ENCODE peak calls at places on chromosomes 12 and 14, in five cellular contexts. One of them, this sample, is unnamed.

GRCh38 chr12:6322352-6322751 is 11.9 kb downstream of the PLEKHG6 start:
- DNase-seq in spleen: no peak
- DNase-seq in stomach: no peak
- DNase-seq in vagina: no peak
- DNase-seq in HCT116: no peak
- DNase-seq in this sample: no peak

GRCh38 chr12:47808049-47808448 is 11.7 kb downstream of the HDAC7 start:
- DNase-seq in HCT116: no peak
- DNase-seq in stomach: no peak
- DNase-seq in vagina: no peak
- DNase-seq in spleen: peak; percentile 94
- DNase-seq in this sample: no peak

GRCh38 chr14:88411039-88411438 is 25.6 kb downstream of the SPATA7 start:
- DNase-seq in HCT116: no peak
- DNase-seq in spleen: no peak
- DNase-seq in vagina: no peak
- DNase-seq in stomach: no peak
- DNase-seq in this sample: no peak

GRCh38 chr14:63045612-63046320 is 508 bp upstream of the KCNH5 start:
- DNase-seq in stomach: no peak
- DNase-seq in spleen: no peak
- DNase-seq in vagina: no peak
- DNase-seq in HCT116: no peak
- DNase-seq in this sample: no peak

GRCh38 chr14:100252684-100253083 is 13.7 kb downstream of the YY1 start:
- DNase-seq in HCT116: no peak
- DNase-seq in stomach: no peak
- DNase-seq in spleen: no peak
- DNase-seq in vagina: no peak
- DNase-seq in this sample: no peak

GRCh38 chr12:112170376-112170775 is 45.0 kb downstream of the TRAFD1 start:
- DNase-seq in HCT116: no peak
- DNase-seq in stomach: no peak
- DNase-seq in spleen: peak; percentile 75
- DNase-seq in vagina: no peak
- DNase-seq in this sample: no peak

GRCh38 chr12:98275131-98275475 is 240.3 kb upstream of the TMPO start:
- DNase-seq in vagina: no peak
- DNase-seq in HCT116: no peak
- DNase-seq in stomach: no peak
- DNase-seq in spleen: no peak
- DNase-seq in this sample: no peak

GRCh38 chr12:132218915-132219314 is 74.7 kb downstream of the NOC4L start:
- DNase-seq in spleen: no peak
- DNase-seq in vagina: no peak
- DNase-seq in stomach: no peak
- DNase-seq in HCT116: peak; percentile 52
- DNase-seq in this sample: no peak

GRCh38 chr12:93292731-93293566 is 84.8 kb upstream of the NUDT4 start:
- DNase-seq in stomach: no peak
- DNase-seq in HCT116: no peak
- DNase-seq in vagina: no peak
- DNase-seq in spleen: no peak
- DNase-seq in this sample: no peak

GRCh38 chr12:124480469-124481256 is 86.7 kb downstream of the NCOR2 start:
- DNase-seq in vagina: no peak
- DNase-seq in spleen: peak; percentile 83
- DNase-seq in stomach: peak; percentile 69
- DNase-seq in HCT116: no peak
- DNase-seq in this sample: no peak

GRCh38 chr12:64530566-64530965 is 78.6 kb downstream of the TBK1 start:
- DNase-seq in spleen: no peak
- DNase-seq in vagina: no peak
- DNase-seq in stomach: no peak
- DNase-seq in HCT116: no peak
- DNase-seq in this sample: no peak

GRCh38 chr14:95445676-95446075 is 70.8 kb downstream of the SYNE3 start:
- DNase-seq in stomach: no peak
- DNase-seq in HCT116: no peak
- DNase-seq in spleen: no peak
- DNase-seq in vagina: no peak
- DNase-seq in this sample: no peak

GRCh38 chr12:118103231-118103600 is 595 bp downstream of the VSIG10 start:
- DNase-seq in vagina: no peak
- DNase-seq in HCT116: no peak
- DNase-seq in spleen: no peak
- DNase-seq in stomach: no peak
- DNase-seq in this sample: no peak

GRCh38 chr12:4116251-4117111 is 157.1 kb upstream of the CCND2 start:
- DNase-seq in vagina: no peak
- DNase-seq in HCT116: no peak
- DNase-seq in spleen: no peak
- DNase-seq in stomach: no peak
- DNase-seq in this sample: no peak

GRCh38 chr12:98635657-98636323 is 8.8 kb downstream of the IKBIP start:
- DNase-seq in stomach: no peak
- DNase-seq in spleen: no peak
- DNase-seq in vagina: no peak
- DNase-seq in HCT116: peak; percentile 39
- DNase-seq in this sample: no peak

GRCh38 chr14:102525213-102526143 is 15.9 kb upstream of the ANKRD9 start:
- DNase-seq in vagina: no peak
- DNase-seq in stomach: no peak
- DNase-seq in spleen: no peak
- DNase-seq in HCT116: peak; percentile 39
- DNase-seq in this sample: no peak

GRCh38 chr14:101601603-101602465 is 40.5 kb downstream of the DIO3 start:
- DNase-seq in spleen: peak; percentile 63
- DNase-seq in vagina: peak; percentile 94
- DNase-seq in stomach: peak; percentile 24
- DNase-seq in HCT116: no peak
- DNase-seq in this sample: no peak

GRCh38 chr14:37262649-37263048 is 64.9 kb downstream of the MIPOL1 start:
- DNase-seq in vagina: no peak
- DNase-seq in HCT116: no peak
- DNase-seq in spleen: no peak
- DNase-seq in stomach: no peak
- DNase-seq in this sample: no peak

GRCh38 chr12:105212431-105212830 is 23.5 kb downstream of the APPL2 start:
- DNase-seq in vagina: no peak
- DNase-seq in HCT116: no peak
- DNase-seq in spleen: no peak
- DNase-seq in stomach: no peak
- DNase-seq in this sample: no peak

GRCh38 chr12:2054091-2055018 is 1.6 kb downstream of the CACNA1C start:
- DNase-seq in stomach: no peak
- DNase-seq in spleen: no peak
- DNase-seq in HCT116: no peak
- DNase-seq in vagina: no peak
- DNase-seq in this sample: peak; percentile 31

GRCh38 chr12:92784795-92785562 is 82.2 kb downstream of the PLEKHG7 start:
- DNase-seq in spleen: no peak
- DNase-seq in stomach: no peak
- DNase-seq in HCT116: peak; percentile 72
- DNase-seq in vagina: no peak
- DNase-seq in this sample: peak; percentile 22

GRCh38 chr12:118052324-118053070 is 8.5 kb downstream of the WSB2 start:
- DNase-seq in stomach: peak; percentile 81
- DNase-seq in spleen: peak; percentile 75
- DNase-seq in vagina: no peak
- DNase-seq in HCT116: peak; percentile 97
- DNase-seq in this sample: peak; percentile 76

GRCh38 chr12:64720884-64721283 is 38.3 kb downstream of the GNS start:
- DNase-seq in HCT116: no peak
- DNase-seq in spleen: no peak
- DNase-seq in vagina: no peak
- DNase-seq in stomach: no peak
- DNase-seq in this sample: no peak

DNA sequence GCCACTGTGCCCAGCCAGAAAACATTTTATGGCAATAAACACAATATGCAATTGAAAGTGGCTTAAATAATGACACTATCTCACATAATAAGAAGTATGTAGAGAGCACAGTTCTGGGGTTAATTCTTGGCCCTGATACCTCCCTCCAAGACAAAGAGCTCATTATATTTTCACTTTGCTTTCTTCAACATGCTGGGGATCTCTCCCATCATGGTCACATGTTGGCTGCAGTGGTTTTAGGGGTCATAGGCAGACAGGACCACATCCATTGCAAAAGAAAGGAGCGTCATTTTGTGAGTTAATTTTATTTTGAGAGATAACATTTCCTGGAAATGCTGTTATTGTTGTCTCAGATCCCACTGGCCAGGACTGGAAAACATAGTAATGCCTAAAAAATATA is 8.3 kb upstream of the SLC38A2 start:
- DNase-seq in vagina: no peak
- DNase-seq in spleen: no peak
- DNase-seq in stomach: no peak
- DNase-seq in HCT116: no peak
- DNase-seq in this sample: no peak
- TF ChIP-seq CTCF in vagina: no peak
- TF ChIP-seq CTCF in spleen: no peak
- TF ChIP-seq CTCF in stomach: no peak
- TF ChIP-seq CTCF in HCT116: no peak
- TF ChIP-seq CTCF in this sample: no peak

GRCh38 chr12:8687846-8688601 is 9.8 kb upstream of the RIMKLB start:
- DNase-seq in spleen: no peak
- DNase-seq in stomach: no peak
- DNase-seq in vagina: no peak
- DNase-seq in HCT116: peak; percentile 27
- DNase-seq in this sample: peak; percentile 58
- TF ChIP-seq POLR2AphosphoS5 in spleen: no peak
- TF ChIP-seq POLR2AphosphoS5 in stomach: peak; percentile 7
- TF ChIP-seq POLR2AphosphoS5 in vagina: no peak
- TF ChIP-seq POLR2AphosphoS5 in HCT116: no peak
- TF ChIP-seq POLR2AphosphoS5 in this sample: peak; percentile 77

GRCh38 chr12:109099426-109100020 is 2.1 kb downstream of the UNG start:
- DNase-seq in vagina: no peak
- DNase-seq in stomach: no peak
- DNase-seq in HCT116: no peak
- DNase-seq in spleen: no peak
- DNase-seq in this sample: no peak

GRCh38 chr12:109109756-109110350 is 6.5 kb upstream of the ACACB start:
- DNase-seq in HCT116: no peak
- DNase-seq in stomach: no peak
- DNase-seq in vagina: no peak
- DNase-seq in spleen: peak; percentile 59
- DNase-seq in this sample: no peak

GRCh38 chr12:109102491-109102890 is 5.1 kb downstream of the UNG start:
- DNase-seq in stomach: no peak
- DNase-seq in spleen: no peak
- DNase-seq in vagina: no peak
- DNase-seq in HCT116: no peak
- DNase-seq in this sample: no peak

GRCh38 chr12:109105176-109105575 is 7.8 kb downstream of the UNG start:
- DNase-seq in spleen: no peak
- DNase-seq in stomach: no peak
- DNase-seq in HCT116: no peak
- DNase-seq in vagina: no peak
- DNase-seq in this sample: no peak
- TF ChIP-seq CTCF in spleen: no peak
- TF ChIP-seq CTCF in stomach: no peak
- TF ChIP-seq CTCF in HCT116: no peak
- TF ChIP-seq CTCF in vagina: no peak
- TF ChIP-seq CTCF in this sample: no peak

DNA sequence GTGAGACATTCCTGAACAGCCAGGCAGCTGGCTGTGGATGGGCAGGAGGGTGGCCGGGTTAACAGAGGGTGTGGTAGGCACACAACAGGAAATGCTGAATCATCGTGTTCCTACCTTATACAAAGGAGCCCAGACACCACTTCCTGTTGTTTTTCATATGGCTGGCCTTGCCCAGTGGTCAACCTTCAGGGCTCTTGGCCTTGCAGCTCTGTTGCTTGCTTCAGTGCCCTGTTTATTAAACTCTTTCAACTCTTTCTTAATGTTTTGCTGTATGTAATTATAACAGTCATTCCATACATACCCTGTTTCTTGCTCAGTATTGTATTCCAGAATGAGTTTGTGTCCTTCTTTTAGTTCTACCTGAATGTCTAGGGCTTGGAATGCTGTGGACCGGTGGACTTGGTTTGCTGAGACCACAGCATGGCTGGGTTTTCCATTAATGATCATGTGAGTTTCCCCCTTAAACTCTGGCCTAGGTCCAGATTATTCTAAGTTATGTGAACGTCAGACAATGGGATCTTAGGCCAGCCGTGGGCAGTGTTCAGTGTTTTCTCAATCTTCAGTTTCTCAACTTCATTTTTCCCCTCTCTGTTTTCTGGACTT is 11.9 kb downstream of the CFAP54 start:
- DNase-seq in HCT116: peak; percentile 70
- DNase-seq in vagina: no peak
- DNase-seq in stomach: peak; percentile 46
- DNase-seq in spleen: peak; percentile 82
- DNase-seq in this sample: peak; percentile 20
- TF ChIP-seq POLR2AphosphoS5 in HCT116: peak; percentile 69
- TF ChIP-seq POLR2AphosphoS5 in vagina: no peak
- TF ChIP-seq POLR2AphosphoS5 in stomach: peak; percentile 47
- TF ChIP-seq POLR2AphosphoS5 in spleen: peak; percentile 57
- TF ChIP-seq POLR2AphosphoS5 in this sample: peak; percentile 37

GRCh38 chr14:94128216-94128839 is 1.1 kb downstream of the IFI27L2 start:
- DNase-seq in stomach: peak; percentile 17
- DNase-seq in HCT116: no peak
- DNase-seq in vagina: peak; percentile 82
- DNase-seq in spleen: no peak
- DNase-seq in this sample: no peak

GRCh38 chr14:94127330-94127729 is 2.1 kb downstream of the IFI27L2 start:
- DNase-seq in vagina: peak; percentile 61
- DNase-seq in HCT116: no peak
- DNase-seq in spleen: no peak
- DNase-seq in stomach: no peak
- DNase-seq in this sample: no peak

GRCh38 chr14:94129758-94130414 is 482 bp upstream of the IFI27L2 start:
- DNase-seq in spleen: no peak
- DNase-seq in vagina: peak; percentile 25
- DNase-seq in stomach: no peak
- DNase-seq in HCT116: peak; percentile 56
- DNase-seq in this sample: no peak

GRCh38 chr14:94126800-94127199 is 2.6 kb downstream of the IFI27L2 start:
- DNase-seq in HCT116: no peak
- DNase-seq in stomach: no peak
- DNase-seq in spleen: no peak
- DNase-seq in vagina: peak; percentile 49
- DNase-seq in this sample: no peak

GRCh38 chr14:94129111-94129757 is at the start of gene IFI27L2:
- DNase-seq in spleen: peak; percentile 91
- DNase-seq in vagina: peak; percentile 96
- DNase-seq in HCT116: peak; percentile 59
- DNase-seq in stomach: peak; percentile 67
- DNase-seq in this sample: peak; percentile 43
- TF ChIP-seq CTCF in spleen: peak; percentile 22
- TF ChIP-seq CTCF in vagina: no peak
- TF ChIP-seq CTCF in HCT116: peak; percentile 16
- TF ChIP-seq CTCF in stomach: no peak
- TF ChIP-seq CTCF in this sample: peak; percentile 16

This sample was measured in prostate gland.